ENCODE peak calls at places on chromosomes 5 and 9, in eight cellular contexts. J is AG09319; Z is NCI-H1417; N is T-cell; L is GM12865; T is upper lobe of right lung; Y is activated CD4-positive, alpha-beta T cell treated with anti-CD3 and anti-CD28 coated beads, Interleukin-2, amount 10 ng/mL, durations not matched to agents 7 days and 5 days; S is HTR-8/SVneo. K is an unnamed sample.
A peak's percentile ranks its signal among the peaks of the same experiment; 100 is the strongest.

GRCh38 chr5:73853091-73853490 is 227.1 kb downstream of the ARHGEF28 start:
- DNase-seq in J (peak; percentile 64), Z (peak; percentile 17), N (no peak), L (no peak), T (no peak), Y (no peak), S (peak; percentile 26), K (no peak)

GRCh38 chr5:102946971-102947370 is 173.0 kb downstream of the GIN1 start:
- DNase-seq in J (no peak), Z (no peak), N (no peak), L (no peak), T (no peak), Y (no peak), S (no peak), K (no peak)

GRCh38 chr5:39765381-39765780 is 340.6 kb upstream of the DAB2 start:
- DNase-seq in J (no peak), Z (no peak), N (no peak), L (no peak), T (no peak), Y (no peak), S (no peak), K (no peak)

GRCh38 chr9:105191508-105192118 is 52.8 kb upstream of the SLC44A1 start:
- DNase-seq in J (no peak), Z (no peak), N (no peak), L (peak; percentile 91), T (no peak), Y (no peak), S (no peak), K (no peak)

GRCh38 chr9:72352911-72353388 is 12.1 kb downstream of the ZFAND5 start:
- DNase-seq in J (no peak), Z (no peak), N (no peak), L (no peak), T (no peak), Y (no peak), S (no peak), K (no peak)

GRCh38 chr9:33791117-33791516 is 4.2 kb upstream of the PRSS3 start:
- DNase-seq in J (no peak), Z (no peak), N (no peak), L (no peak), T (no peak), Y (no peak), S (no peak), K (no peak)

GRCh38 chr9:8365466-8366160 is 566.0 kb upstream of the DMAC1 start:
- DNase-seq in J (no peak), Z (no peak), N (no peak), L (no peak), T (no peak), Y (no peak), S (no peak), K (no peak)

GRCh38 chr5:133735346-133735745 is 123.0 kb upstream of the FSTL4 start:
- DNase-seq in J (no peak), Z (no peak), N (no peak), L (no peak), T (no peak), Y (no peak), S (peak; percentile 44), K (no peak)

GRCh38 chr9:122116040-122116439 is 22.9 kb upstream of the TTLL11 start:
- DNase-seq in J (no peak), Z (no peak), N (no peak), L (no peak), T (no peak), Y (no peak), S (no peak), K (no peak)

GRCh38 chr5:154077692-154078091 is 38.9 kb downstream of the MFAP3 start:
- DNase-seq in J (no peak), Z (no peak), N (no peak), L (no peak), T (no peak), Y (no peak), S (no peak), K (no peak)

GRCh38 chr5:91598216-91598615 is 215.1 kb upstream of the ARRDC3 start:
- DNase-seq in J (no peak), Z (no peak), N (no peak), L (no peak), T (no peak), Y (no peak), S (no peak), K (no peak)

GRCh38 chr5:138632900-138633489 is 57.8 kb upstream of the HSPA9 start:
- DNase-seq in J (peak; percentile 42), Z (no peak), N (no peak), L (peak; percentile 59), T (peak; percentile 73), Y (no peak), S (peak; percentile 48), K (peak; percentile 65)

GRCh38 chr5:144691936-144692335 is 521.3 kb downstream of the KCTD16 start:
- DNase-seq in J (no peak), Z (no peak), N (no peak), L (no peak), T (no peak), Y (no peak), S (no peak), K (no peak)

GRCh38 chr5:102049517-102049916 is 246.6 kb downstream of the SLCO4C1 start:
- DNase-seq in J (no peak), Z (peak; percentile 46), N (no peak), L (no peak), T (no peak), Y (no peak), S (no peak), K (no peak)

GRCh38 chr9:115849679-115850412 is 303.7 kb upstream of the PAPPA start:
- DNase-seq in J (peak; percentile 70), Z (no peak), N (no peak), L (peak; percentile 1), T (no peak), Y (no peak), S (no peak), K (no peak)

GRCh38 chr9:18743976-18744375 is 270.0 kb downstream of the ADAMTSL1 start:
- DNase-seq in J (no peak), Z (no peak), N (no peak), L (no peak), T (no peak), Y (no peak), S (no peak), K (no peak)

GRCh38 chr9:114385412-114386181 is 2.2 kb downstream of the AKNA start:
- DNase-seq in J (no peak), Z (no peak), N (peak; percentile 93), L (peak; percentile 97), T (peak; percentile 83), Y (peak; percentile 96), S (peak; percentile 70), K (peak; percentile 71)

K was measured in psoas muscle.